ENCODE peak calls at places on chromosomes 7 and 10, in five cellular contexts. S is brain microvascular endothelial cell, I is DND-41, W is mammary epithelial cell, E is RWPE1. U is an unnamed sample.

GRCh38 chr7:112103246-112103645 is 103.0 kb downstream of the DOCK4 start:
- DNase-seq in S (peak; percentile 70), I (no peak), W (peak; percentile 68), E (peak; percentile 19), U (no peak)

GRCh38 chr10:80517416-80518142 is 20.1 kb upstream of the SH2D4B start:
- DNase-seq in S (no peak), I (no peak), W (no peak), E (no peak), U (no peak)

GRCh38 chr10:47438857-47439474 is 44.9 kb downstream of the ANXA8 start:
- DNase-seq in S (peak; percentile 83), I (no peak), W (peak; percentile 62), E (peak; percentile 45), U (no peak)

GRCh38 chr7:127736511-127736910 is 84.5 kb downstream of the SND1 start:
- DNase-seq in S (no peak), I (no peak), W (no peak), E (no peak), U (no peak)

GRCh38 chr10:11896549-11897200 is 73.5 kb downstream of the PROSER2 start:
- DNase-seq in S (no peak), I (no peak), W (no peak), E (no peak), U (no peak)

GRCh38 chr7:44068054-44068453 is 2.7 kb upstream of the PGAM2 start:
- DNase-seq in S (no peak), I (no peak), W (no peak), E (no peak), U (no peak)

GRCh38 chr10:52111151-52111891 is 202.8 kb upstream of the DKK1 start:
- DNase-seq in S (no peak), I (no peak), W (no peak), E (no peak), U (no peak)

GRCh38 chr10:56469482-56469881 is 108.4 kb upstream of the ZWINT start:
- DNase-seq in S (no peak), I (no peak), W (no peak), E (no peak), U (no peak)

GRCh38 chr7:30825215-30825720 is 54.1 kb downstream of the MINDY4 start:
- DNase-seq in S (no peak), I (no peak), W (no peak), E (no peak), U (peak; percentile 40)

GRCh38 chr7:108384721-108385483 is 71.3 kb downstream of the NRCAM start:
- DNase-seq in S (no peak), I (no peak), W (no peak), E (no peak), U (no peak)

GRCh38 chr7:155515318-155515717 is 31.0 kb downstream of the CNPY1 start:
- DNase-seq in S (no peak), I (no peak), W (no peak), E (no peak), U (no peak)

GRCh38 chr10:18607503-18607902 is 43.9 kb downstream of the NSUN6 start:
- DNase-seq in S (peak; percentile 91), I (peak; percentile 14), W (peak; percentile 67), E (peak; percentile 71), U (no peak)

GRCh38 chr7:135349746-135350145 is 116.1 kb downstream of the STRA8 start:
- DNase-seq in S (peak; percentile 20), I (no peak), W (no peak), E (no peak), U (no peak)

GRCh38 chr7:139918488-139918887 is 89.4 kb downstream of the TBXAS1 start:
- DNase-seq in S (no peak), I (no peak), W (no peak), E (no peak), U (no peak)

GRCh38 chr10:77305650-77306632 is 331.7 kb downstream of the KCNMA1 start:
- DNase-seq in S (no peak), I (no peak), W (no peak), E (no peak), U (no peak)

GRCh38 chr7:42385912-42386311 is 148.9 kb upstream of the GLI3 start:
- DNase-seq in S (no peak), I (no peak), W (no peak), E (no peak), U (no peak)
- TF ChIP-seq CTCF in S (peak; percentile 57), I (no peak), W (peak; percentile 12), E (peak; percentile 10), U (no peak)

GRCh38 chr10:60124536-60124935 is 218.2 kb upstream of the CCDC6 start:
- DNase-seq in S (no peak), I (no peak), W (no peak), E (no peak), U (no peak)
- TF ChIP-seq CTCF in S (no peak), I (no peak), W (no peak), E (no peak), U (no peak)

DNA sequence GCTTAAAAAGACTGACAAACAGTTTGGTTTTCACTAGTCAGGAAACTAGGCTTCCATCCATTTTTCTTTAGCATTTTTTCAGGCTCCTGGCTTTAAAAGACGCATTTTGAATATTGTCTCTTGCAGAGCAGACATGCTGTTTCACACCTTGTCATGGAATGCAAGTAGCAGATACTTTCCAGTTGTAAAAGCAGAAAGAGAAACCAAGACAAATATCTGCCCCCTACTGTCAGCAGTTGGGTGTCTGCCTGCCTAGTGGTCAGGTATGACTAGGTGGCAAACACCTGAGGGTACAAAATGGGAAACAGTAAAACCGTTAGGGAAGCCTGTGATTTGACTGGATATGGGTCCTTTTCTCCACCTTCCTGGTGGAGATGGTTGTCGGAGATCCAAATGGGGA is 139.8 kb downstream of the CCDC71L start:
- DNase-seq in S (no peak), I (no peak), W (peak; percentile 19), E (no peak), U (no peak)
- TF ChIP-seq CTCF in S (peak; percentile 21), I (peak; percentile 40), W (peak; percentile 31), E (no peak), U (no peak)

DNA sequence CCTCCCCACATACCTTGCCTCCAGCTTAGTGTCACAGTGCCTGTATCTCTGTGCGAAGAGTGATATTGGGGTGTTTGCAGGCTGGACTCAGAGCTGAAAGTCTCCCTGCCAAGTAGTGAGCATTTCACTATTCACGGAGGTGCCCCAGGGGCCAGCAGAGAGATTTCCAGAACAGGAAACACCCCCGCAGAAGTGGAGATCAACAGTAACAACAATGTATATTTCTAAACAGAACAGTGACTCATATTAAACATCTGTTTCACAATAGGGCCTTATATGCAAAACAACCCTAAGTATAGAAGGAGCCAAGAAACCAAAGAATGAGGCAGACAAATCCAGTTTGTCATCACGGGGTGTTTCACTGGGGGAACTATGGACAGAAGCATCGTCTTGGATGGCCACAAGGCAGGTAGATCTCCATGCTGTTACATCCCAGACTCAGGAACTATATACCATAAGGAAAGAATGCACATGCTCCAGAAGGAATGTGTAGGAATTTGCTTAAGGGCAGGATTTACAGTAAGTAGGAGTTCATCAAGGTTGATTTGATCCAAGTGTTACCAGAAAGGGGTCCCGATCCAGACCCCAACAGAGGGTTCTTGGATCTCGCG is 29.3 kb upstream of the CCL24 start:
- DNase-seq in S (peak; percentile 85), I (no peak), W (peak; percentile 93), E (peak; percentile 85), U (no peak)
- TF ChIP-seq CTCF in S (no peak), I (no peak), W (no peak), E (no peak), U (no peak)

GRCh38 chr10:107163904-107164861 is at the start of gene SORCS1:
- DNase-seq in S (no peak), I (no peak), W (no peak), E (no peak), U (no peak)
- TF ChIP-seq CTCF in S (no peak), I (no peak), W (no peak), E (no peak), U (no peak)

GRCh38 chr7:8037151-8037550 is 68.6 kb downstream of the GLCCI1 start:
- DNase-seq in S (no peak), I (no peak), W (peak; percentile 27), E (no peak), U (no peak)

GRCh38 chr7:8040768-8041369 is 72.3 kb downstream of the GLCCI1 start:
- DNase-seq in S (no peak), I (no peak), W (no peak), E (no peak), U (no peak)

GRCh38 chr7:8035190-8035589 is 66.6 kb downstream of the GLCCI1 start:
- DNase-seq in S (no peak), I (no peak), W (no peak), E (no peak), U (no peak)

DNA sequence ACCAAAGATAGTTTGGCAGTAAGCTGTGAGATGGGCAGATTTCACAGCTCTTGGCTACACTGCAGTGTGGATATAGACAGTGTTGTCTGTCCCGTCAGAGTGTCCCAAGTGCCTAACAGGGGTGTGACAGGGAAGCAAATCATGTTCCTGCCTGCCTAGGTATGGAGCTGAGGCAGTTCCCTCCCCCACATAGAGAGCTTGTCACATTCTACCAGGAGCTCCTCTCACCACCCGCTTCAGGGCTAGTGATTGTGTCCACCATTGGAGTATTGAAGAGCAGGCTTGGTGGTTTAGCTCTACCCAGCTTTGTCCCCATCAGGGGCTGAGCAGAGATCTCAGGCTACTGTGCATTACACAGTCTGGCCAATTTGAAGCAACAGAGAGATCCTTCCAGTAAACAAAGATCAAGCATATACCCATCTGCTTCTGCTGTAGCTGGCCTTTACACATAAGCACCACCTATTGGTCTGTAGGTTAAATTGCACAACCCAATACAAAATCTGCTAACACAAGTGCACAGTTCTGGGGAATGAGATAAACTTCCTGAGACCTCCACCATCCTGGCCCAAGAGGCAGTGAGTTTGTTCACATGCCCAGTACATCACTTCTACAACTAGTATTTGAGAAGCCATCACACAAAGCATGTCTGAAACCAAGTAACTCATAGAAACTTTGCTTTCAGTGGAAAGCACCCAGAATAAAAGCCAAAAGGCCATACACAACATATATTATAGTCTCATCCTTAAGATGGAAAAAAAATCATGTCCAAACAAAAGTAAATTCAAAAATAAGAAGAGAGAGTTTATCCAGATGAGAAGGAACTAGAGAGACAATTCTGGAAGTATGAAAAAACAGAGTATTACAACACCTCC is 67.3 kb downstream of the GLCCI1 start:
- DNase-seq in S (peak; percentile 19), I (no peak), W (peak; percentile 37), E (no peak), U (no peak)
- TF ChIP-seq CTCF in S (peak; percentile 62), I (peak; percentile 76), W (peak; percentile 65), E (peak; percentile 16), U (no peak)

GRCh38 chr10:46220872-46221538 is 65.8 kb upstream of the ANTXRL start:
- DNase-seq in S (no peak), I (no peak), W (no peak), E (no peak), U (peak; percentile 83)
- TF ChIP-seq CTCF in S (peak; percentile 38), I (no peak), W (no peak), E (no peak), U (no peak)

GRCh38 chr10:124649209-124649608 is 95.0 kb downstream of the FAM53B start:
- DNase-seq in S (no peak), I (peak; percentile 33), W (no peak), E (no peak), U (no peak)
- TF ChIP-seq CTCF in S (no peak), I (no peak), W (peak; percentile 14), E (no peak), U (no peak)